ENCODE peak calls at places on chromosome 2, in six cellular contexts. S is A549, V is NB4, H is K562, T is GM12878, W is endothelial cell of umbilical vein. R is an unnamed sample.

GRCh38 chr2:186862869-186863709 is 14.1 kb upstream of the ZSWIM2 start:
- DNase-seq in T (no peak), W (peak), H (peak), S (peak), V (peak), R (peak)

GRCh38 chr2:184589261-184589660 is 9.1 kb upstream of the ZNF804A start:
- DNase-seq in H (no peak), V (no peak), W (no peak), T (no peak), S (no peak), R (no peak)

GRCh38 chr2:44955593-44956449 is 14.3 kb downstream of the SIX3 start:
- DNase-seq in S (peak), W (peak), H (peak), T (no peak), V (peak), R (peak)

GRCh38 chr2:54750040-54750439 is 26.6 kb downstream of the EML6 start:
- DNase-seq in W (no peak), T (no peak), V (no peak), S (no peak), H (no peak), R (no peak)

GRCh38 chr2:55856936-55857335 is 66.6 kb downstream of the EFEMP1 start:
- DNase-seq in V (no peak), W (peak), H (no peak), T (no peak), S (peak), R (no peak)

GRCh38 chr2:219752731-219753130 is 125.3 kb downstream of the SLC4A3 start:
- DNase-seq in H (no peak), W (no peak), S (no peak), T (no peak), V (no peak), R (no peak)

GRCh38 chr2:118577202-118577601 is 270.2 kb downstream of the EN1 start:
- DNase-seq in W (no peak), T (no peak), H (no peak), S (no peak), V (no peak), R (no peak)

GRCh38 chr2:95333888-95334338 is 36.8 kb downstream of the KCNIP3 start:
- DNase-seq in S (no peak), T (no peak), W (no peak), V (no peak), H (no peak), R (no peak)

GRCh38 chr2:236503100-236503499 is 66.5 kb upstream of the ACKR3 start:
- DNase-seq in V (no peak), S (peak), H (no peak), T (no peak), W (no peak), R (no peak)

GRCh38 chr2:124804014-124804940 is 779.2 kb downstream of the CNTNAP5 start:
- DNase-seq in H (peak), W (no peak), S (peak), V (peak), T (peak), R (peak)

GRCh38 chr2:75679556-75679955 is 31.2 kb downstream of the GCFC2 start:
- DNase-seq in T (no peak), S (no peak), W (peak), V (no peak), H (no peak), R (no peak)

GRCh38 chr2:199455186-199455532 is 2.6 kb downstream of the SATB2 start:
- DNase-seq in S (no peak), H (no peak), V (no peak), T (no peak), W (no peak), R (no peak)

GRCh38 chr2:199458017-199458805 is 472 bp upstream of the SATB2 start:
- DNase-seq in V (peak), S (peak), W (peak), H (peak), T (no peak), R (no peak)

GRCh38 chr2:199455533-199456382 is 2.0 kb downstream of the SATB2 start:
- DNase-seq in H (peak), T (no peak), S (peak), W (no peak), V (peak), R (peak)

GRCh38 chr2:199457147-199458016 is at the start of gene SATB2:
- DNase-seq in H (peak), S (peak), T (no peak), V (peak), W (peak), R (no peak)

GRCh38 chr2:199456383-199457146 is 1.2 kb downstream of the SATB2 start:
- DNase-seq in T (no peak), H (peak), V (peak), W (no peak), S (no peak), R (no peak)
- TF ChIP-seq MYC in T (no peak), H (no peak), V (no peak), W (no peak), S (no peak), R (no peak)

GRCh38 chr2:48345176-48345575 is 184.8 kb upstream of the STON1 start:
- DNase-seq in H (no peak), W (no peak), S (peak), V (no peak), T (no peak), R (peak)

GRCh38 chr2:48344441-48344756 is 185.6 kb upstream of the STON1 start:
- DNase-seq in H (no peak), S (no peak), W (no peak), T (no peak), V (no peak), R (no peak)

GRCh38 chr2:48341556-48342133 is 188.3 kb upstream of the STON1 start:
- DNase-seq in H (no peak), T (no peak), V (no peak), S (peak), W (peak), R (no peak)

GRCh38 chr2:48343154-48343553 is 186.8 kb upstream of the STON1 start:
- DNase-seq in V (no peak), S (no peak), H (no peak), W (peak), T (no peak), R (no peak)

GRCh38 chr2:48343571-48344440 is 186.1 kb upstream of the STON1 start:
- DNase-seq in S (peak), H (no peak), V (no peak), T (no peak), W (peak), R (peak)
- TF ChIP-seq MYC in S (no peak), H (no peak), V (no peak), T (no peak), W (no peak), R (no peak)

DNA sequence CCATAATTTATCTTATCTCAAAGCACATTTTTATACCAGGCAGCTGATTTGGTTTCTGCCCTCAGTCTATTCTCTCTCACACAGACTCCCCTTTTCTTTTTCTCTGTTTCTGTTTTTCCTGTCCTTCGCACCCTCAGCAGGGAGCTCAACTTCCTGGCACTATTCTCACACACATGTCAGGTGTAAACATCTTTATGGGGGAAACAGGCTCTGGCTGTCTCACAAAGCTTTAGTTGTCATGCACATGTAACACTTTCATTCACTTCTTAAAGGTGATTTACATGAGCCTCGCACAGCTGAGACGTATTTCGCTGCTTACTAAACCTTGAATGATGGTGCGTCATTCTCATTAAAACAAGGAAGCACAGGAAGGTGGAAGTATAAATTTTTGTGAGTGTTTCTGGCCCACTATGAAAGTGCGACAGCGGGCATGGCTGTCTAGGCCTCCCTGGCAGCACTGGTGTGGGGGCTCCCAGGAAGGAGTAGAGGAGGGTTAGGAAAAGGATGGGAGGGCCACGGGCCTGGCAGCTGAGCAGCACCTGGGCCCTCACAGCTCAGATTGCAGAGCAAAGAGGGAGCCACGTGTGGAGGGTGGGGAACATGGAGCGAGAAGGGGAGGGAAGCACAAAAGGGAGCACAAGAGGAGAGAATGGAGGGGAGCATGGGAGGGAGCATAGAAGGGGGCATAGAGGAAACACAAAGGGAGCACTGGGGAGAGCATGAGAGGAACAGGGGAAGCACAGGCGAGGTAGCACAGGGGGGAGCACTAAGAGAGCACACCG is 46.2 kb upstream of the SNTG2 start:
- DNase-seq in H (no peak), W (no peak), S (no peak), T (no peak), V (no peak), R (no peak)
- TF ChIP-seq MYC in H (no peak), W (no peak), S (no peak), T (no peak), V (no peak), R (no peak)

GRCh38 chr2:9809448-9810088 is 33.7 kb upstream of the TAF1B start:
- DNase-seq in T (no peak), W (no peak), H (no peak), V (no peak), S (no peak), R (no peak)
- TF ChIP-seq MYC in T (no peak), W (no peak), H (no peak), V (no peak), S (no peak), R (no peak)

GRCh38 chr2:229794636-229795035 is 80.3 kb upstream of the DNER start:
- DNase-seq in S (no peak), T (no peak), W (no peak), H (no peak), V (no peak), R (no peak)
- TF ChIP-seq MYC in S (no peak), T (no peak), W (no peak), H (no peak), V (no peak), R (no peak)

DNA sequence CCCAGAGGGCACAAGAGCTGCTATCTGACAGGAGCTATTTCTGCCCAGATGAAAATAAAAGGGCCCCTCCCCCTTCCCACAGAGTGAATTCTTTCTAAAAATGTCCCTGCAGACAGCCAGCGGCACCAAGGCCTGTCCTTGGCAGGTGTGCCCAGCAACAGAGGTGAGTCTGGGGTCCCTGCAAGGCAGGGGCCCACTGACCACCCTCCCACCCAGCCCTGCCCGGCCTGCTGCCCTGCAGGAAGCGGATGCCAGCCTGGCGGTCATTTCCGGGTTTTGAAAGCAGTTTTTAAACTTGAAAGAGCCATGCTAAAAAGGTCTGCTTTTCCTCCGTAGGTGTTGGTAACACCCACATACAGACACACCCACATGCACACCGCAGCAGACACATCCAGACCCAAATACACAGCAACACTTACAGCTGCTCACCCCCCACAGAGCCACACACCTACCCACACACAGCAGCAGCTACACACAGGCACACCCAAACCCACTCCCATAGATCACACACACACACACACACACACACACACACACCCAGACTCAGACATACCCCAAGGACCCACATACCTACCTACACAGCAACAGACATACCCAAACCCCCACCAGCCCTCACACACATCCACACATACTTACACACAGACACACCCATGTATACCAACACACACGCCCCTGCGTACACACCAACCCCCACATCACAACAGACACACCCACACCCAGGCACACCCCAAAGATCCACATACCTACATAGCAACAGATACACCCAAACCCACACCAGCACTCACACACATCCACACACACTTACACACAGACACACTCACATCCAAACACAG is 7.6 kb downstream of the ZFP36L2 start:
- DNase-seq in S (peak), T (no peak), W (peak), V (peak), H (peak), R (peak)
- TF ChIP-seq MYC in S (no peak), T (no peak), W (no peak), V (peak), H (no peak), R (no peak)

GRCh38 chr2:28544915-28545589 is 49.2 kb downstream of the PLB1 start:
- DNase-seq in H (no peak), W (no peak), V (peak), S (no peak), T (no peak), R (peak)

GRCh38 chr2:28544069-28544346 is 48.1 kb downstream of the PLB1 start:
- DNase-seq in S (no peak), W (no peak), H (no peak), T (no peak), V (no peak), R (peak)

GRCh38 chr2:28545590-28546195 is 49.8 kb downstream of the PLB1 start:
- DNase-seq in V (peak), W (no peak), T (no peak), H (no peak), S (no peak), R (peak)

GRCh38 chr2:28544405-28544914 is 48.6 kb downstream of the PLB1 start:
- DNase-seq in S (no peak), H (peak), V (no peak), W (peak), T (no peak), R (peak)

GRCh38 chr2:28543316-28544068 is 47.6 kb downstream of the PLB1 start:
- DNase-seq in W (no peak), H (no peak), S (no peak), T (no peak), V (no peak), R (no peak)
- TF ChIP-seq MYC in W (no peak), H (no peak), S (no peak), T (no peak), V (no peak), R (no peak)

DNA sequence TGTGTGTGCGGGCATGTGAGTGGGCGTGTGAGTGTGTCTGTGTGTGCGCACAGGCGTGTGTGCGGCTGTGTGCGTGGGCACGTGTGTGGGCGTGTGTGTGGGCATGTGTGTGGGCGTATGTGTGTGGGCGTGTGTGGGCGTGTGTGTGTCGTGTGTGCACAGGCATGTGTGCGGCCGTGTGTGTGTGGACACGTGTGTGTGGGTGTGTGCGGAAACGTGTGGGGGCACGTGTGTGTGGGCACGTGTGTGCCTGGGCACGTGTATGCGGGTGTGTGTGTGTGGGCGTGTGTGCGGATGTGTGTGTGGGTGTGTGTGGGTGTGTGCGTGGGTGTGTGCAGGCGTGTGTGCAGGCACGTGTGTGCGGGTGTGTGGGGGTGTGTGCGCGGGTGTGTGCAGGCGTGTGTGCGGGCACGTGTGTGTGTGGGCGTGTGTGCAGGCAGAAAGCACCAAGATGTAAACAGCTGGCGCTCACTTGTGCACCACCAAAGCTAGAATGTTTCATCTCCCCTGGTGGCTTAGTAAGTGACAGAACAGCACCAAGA is 31.2 kb upstream of the ALKAL2 start:
- DNase-seq in T (no peak), V (peak), W (no peak), S (no peak), H (no peak), R (no peak)
- TF ChIP-seq MYC in T (no peak), V (no peak), W (no peak), S (no peak), H (no peak), R (no peak)

GRCh38 chr2:205709319-205709718 is 27.0 kb downstream of the NRP2 start:
- DNase-seq in T (no peak), V (no peak), W (no peak), S (no peak), H (no peak), R (no peak)

GRCh38 chr2:205705511-205706397 is 23.5 kb downstream of the NRP2 start:
- DNase-seq in T (no peak), V (no peak), H (no peak), W (no peak), S (no peak), R (no peak)

GRCh38 chr2:205704101-205704741 is 21.9 kb downstream of the NRP2 start:
- DNase-seq in H (no peak), S (peak), T (no peak), W (peak), V (no peak), R (peak)

GRCh38 chr2:205708231-205708631 is 25.9 kb downstream of the NRP2 start:
- DNase-seq in W (peak), T (no peak), V (no peak), H (no peak), S (no peak), R (no peak)

DNA sequence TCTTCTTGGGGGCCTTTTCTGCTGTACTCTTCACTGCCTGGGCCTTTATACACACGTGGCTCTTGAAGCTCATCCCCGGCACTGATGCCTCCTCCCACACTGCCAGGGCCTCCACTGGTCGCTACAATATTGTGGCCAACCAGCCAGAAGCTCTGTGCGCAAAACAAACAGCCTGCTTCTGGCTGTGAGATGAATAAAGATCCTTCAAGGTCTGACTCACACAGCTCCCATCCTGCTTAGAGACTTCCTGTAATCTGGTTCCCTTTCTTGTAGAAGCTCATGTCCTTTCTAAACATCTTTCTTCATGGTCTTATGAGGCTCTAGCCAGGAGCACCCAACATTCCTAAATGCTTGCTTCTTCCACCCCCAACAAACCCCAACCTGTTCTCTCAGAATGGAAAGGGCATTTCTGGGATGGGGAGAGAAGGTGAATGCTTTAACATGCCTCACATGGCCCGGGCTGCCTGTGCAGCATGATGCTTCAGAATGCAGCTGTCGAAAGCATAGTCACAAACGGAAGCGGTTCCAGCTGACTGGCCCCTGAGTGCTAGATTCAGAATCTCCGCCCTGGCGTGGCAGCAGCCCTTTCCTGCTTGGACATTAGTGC is 24.6 kb downstream of the NRP2 start:
- DNase-seq in S (peak), H (no peak), T (peak), V (peak), W (peak), R (no peak)
- TF ChIP-seq MYC in S (peak), H (no peak), T (peak), V (no peak), W (peak), R (no peak)

DNA sequence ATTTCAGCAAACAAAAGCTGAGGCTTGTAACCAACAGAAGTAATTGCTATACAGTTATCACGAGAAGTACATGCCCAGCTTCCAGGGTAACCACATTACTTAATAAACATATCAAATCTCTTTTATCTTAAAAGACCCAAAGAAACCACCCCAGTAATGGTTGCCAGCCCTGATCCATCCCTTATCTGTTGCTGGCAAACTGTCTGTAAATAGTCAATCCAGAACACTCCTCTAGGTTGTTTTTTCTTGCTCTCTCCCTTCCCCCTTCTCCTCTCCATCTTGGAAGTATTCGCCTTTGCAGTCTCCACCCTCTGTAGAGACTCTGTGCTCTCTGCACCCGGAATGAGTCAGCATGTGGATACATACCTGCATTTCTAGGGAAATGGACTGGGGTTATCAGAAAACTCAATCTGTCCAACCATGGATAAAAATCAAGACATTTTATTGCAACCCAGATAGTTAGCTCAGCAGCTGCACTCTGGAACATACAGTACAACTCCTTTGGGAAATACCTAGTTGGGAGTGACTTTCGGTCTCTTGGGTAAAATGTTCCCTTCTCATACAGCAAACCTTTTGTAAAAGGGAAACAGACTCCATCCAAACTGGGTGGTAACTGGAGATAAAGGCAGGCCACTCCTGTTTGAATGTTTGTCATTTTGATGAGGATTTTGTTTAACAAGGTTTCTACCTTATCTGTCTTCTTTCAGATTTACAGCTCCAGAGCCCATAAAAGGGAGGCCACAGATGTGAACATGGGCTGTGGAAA is 123.5 kb upstream of the FOSL2 start:
- DNase-seq in W (peak), V (no peak), T (no peak), S (peak), H (peak), R (peak)
- TF ChIP-seq MYC in W (no peak), V (no peak), T (no peak), S (no peak), H (no peak), R (no peak)